ENCODE peak calls at places on chromosomes 5 and 9, in five cellular contexts. One of them, this sample, is unnamed.

GRCh38 chr9:115649991-115650472 is 503.6 kb upstream of the PAPPA start:
- DNase-seq in IMR-90: peak
- DNase-seq in HepG2: peak
- DNase-seq in GM12878: no peak
- DNase-seq in K562: no peak
- DNase-seq in this sample: no peak

GRCh38 chr5:135625961-135626360 is 47.2 kb upstream of the CXCL14 start:
- DNase-seq in HepG2: no peak
- DNase-seq in GM12878: no peak
- DNase-seq in IMR-90: no peak
- DNase-seq in K562: no peak
- DNase-seq in this sample: no peak

GRCh38 chr5:110258460-110258859 is 468.0 kb downstream of the TMEM232 start:
- DNase-seq in HepG2: no peak
- DNase-seq in IMR-90: no peak
- DNase-seq in K562: no peak
- DNase-seq in GM12878: no peak
- DNase-seq in this sample: no peak

GRCh38 chr5:77651343-77651742 is 12.8 kb upstream of the OTP start:
- DNase-seq in GM12878: no peak
- DNase-seq in K562: no peak
- DNase-seq in HepG2: no peak
- DNase-seq in IMR-90: no peak
- DNase-seq in this sample: no peak

GRCh38 chr5:75363111-75363510 is 26.1 kb downstream of the HMGCR start:
- DNase-seq in K562: no peak
- DNase-seq in HepG2: no peak
- DNase-seq in GM12878: no peak
- DNase-seq in IMR-90: no peak
- DNase-seq in this sample: no peak

GRCh38 chr5:121430538-121430937 is 421.1 kb upstream of the FTMT start:
- DNase-seq in HepG2: no peak
- DNase-seq in K562: no peak
- DNase-seq in GM12878: no peak
- DNase-seq in IMR-90: no peak
- DNase-seq in this sample: no peak

GRCh38 chr5:103356344-103357091 is 98.0 kb downstream of the MACIR start:
- DNase-seq in IMR-90: no peak
- DNase-seq in GM12878: no peak
- DNase-seq in K562: no peak
- DNase-seq in HepG2: no peak
- DNase-seq in this sample: no peak

GRCh38 chr5:148924817-148925216 is 98.4 kb downstream of the ADRB2 start:
- DNase-seq in K562: no peak
- DNase-seq in IMR-90: no peak
- DNase-seq in GM12878: no peak
- DNase-seq in HepG2: no peak
- DNase-seq in this sample: no peak

GRCh38 chr9:75788006-75788634 is 102.4 kb upstream of the PCSK5 start:
- DNase-seq in IMR-90: no peak
- DNase-seq in GM12878: no peak
- DNase-seq in K562: no peak
- DNase-seq in HepG2: no peak
- DNase-seq in this sample: no peak

GRCh38 chr5:9533577-9534334 is 12.1 kb downstream of the SEMA5A start:
- DNase-seq in GM12878: peak
- DNase-seq in IMR-90: no peak
- DNase-seq in K562: no peak
- DNase-seq in HepG2: no peak
- DNase-seq in this sample: no peak

GRCh38 chr9:72356019-72356653 is 8.9 kb downstream of the ZFAND5 start:
- DNase-seq in GM12878: no peak
- DNase-seq in K562: no peak
- DNase-seq in IMR-90: no peak
- DNase-seq in HepG2: no peak
- DNase-seq in this sample: no peak

GRCh38 chr5:172793577-172794488 is 22.8 kb upstream of the DUSP1 start:
- DNase-seq in GM12878: no peak
- DNase-seq in HepG2: peak
- DNase-seq in IMR-90: peak
- DNase-seq in K562: peak
- DNase-seq in this sample: no peak

GRCh38 chr5:14812166-14812565 is 59.4 kb downstream of the ANKH start:
- DNase-seq in K562: no peak
- DNase-seq in GM12878: no peak
- DNase-seq in HepG2: no peak
- DNase-seq in IMR-90: no peak
- DNase-seq in this sample: no peak

GRCh38 chr9:115681599-115681998 is 472.0 kb upstream of the PAPPA start:
- DNase-seq in K562: no peak
- DNase-seq in IMR-90: no peak
- DNase-seq in HepG2: no peak
- DNase-seq in GM12878: no peak
- DNase-seq in this sample: no peak

GRCh38 chr5:88944751-88945507 is 61.9 kb upstream of the MEF2C start:
- DNase-seq in IMR-90: peak
- DNase-seq in GM12878: no peak
- DNase-seq in HepG2: no peak
- DNase-seq in K562: no peak
- DNase-seq in this sample: no peak

GRCh38 chr5:10367586-10367985 is 14.1 kb downstream of the MARCHF6 start:
- DNase-seq in HepG2: no peak
- DNase-seq in IMR-90: no peak
- DNase-seq in K562: no peak
- DNase-seq in GM12878: no peak
- DNase-seq in this sample: no peak

GRCh38 chr9:35996358-35996970 is 38.5 kb upstream of the OR2S2 start:
- DNase-seq in HepG2: no peak
- DNase-seq in K562: no peak
- DNase-seq in GM12878: no peak
- DNase-seq in IMR-90: peak
- DNase-seq in this sample: peak

GRCh38 chr5:169763437-169764301 is 126.6 kb downstream of the DOCK2 start:
- DNase-seq in GM12878: peak
- DNase-seq in HepG2: no peak
- DNase-seq in IMR-90: peak
- DNase-seq in K562: no peak
- DNase-seq in this sample: no peak

GRCh38 chr5:15009420-15009819 is 137.8 kb upstream of the ANKH start:
- DNase-seq in GM12878: no peak
- DNase-seq in K562: peak
- DNase-seq in HepG2: peak
- DNase-seq in IMR-90: peak
- DNase-seq in this sample: peak

GRCh38 chr5:133824661-133825254 is 143.7 kb downstream of the C5orf15 start:
- DNase-seq in K562: peak
- DNase-seq in HepG2: no peak
- DNase-seq in IMR-90: no peak
- DNase-seq in GM12878: peak
- DNase-seq in this sample: no peak

GRCh38 chr5:20360243-20360642 is 372.2 kb upstream of the CDH18 start:
- DNase-seq in K562: no peak
- DNase-seq in GM12878: no peak
- DNase-seq in HepG2: no peak
- DNase-seq in IMR-90: no peak
- DNase-seq in this sample: no peak

GRCh38 chr9:87695523-87695922 is 30.4 kb upstream of the CTSL start:
- DNase-seq in K562: no peak
- DNase-seq in IMR-90: no peak
- DNase-seq in GM12878: no peak
- DNase-seq in HepG2: no peak
- DNase-seq in this sample: no peak

GRCh38 chr9:11064853-11065252 is 452.1 kb upstream of the PTPRD start:
- DNase-seq in K562: peak
- DNase-seq in GM12878: no peak
- DNase-seq in IMR-90: no peak
- DNase-seq in HepG2: peak
- DNase-seq in this sample: no peak

GRCh38 chr5:3323144-3323543 is 272.5 kb upstream of the IRX1 start:
- DNase-seq in IMR-90: no peak
- DNase-seq in HepG2: no peak
- DNase-seq in GM12878: no peak
- DNase-seq in K562: no peak
- DNase-seq in this sample: no peak

GRCh38 chr5:5523066-5523505 is 100.6 kb downstream of the ICE1 start:
- DNase-seq in K562: no peak
- DNase-seq in IMR-90: peak
- DNase-seq in GM12878: peak
- DNase-seq in HepG2: peak
- DNase-seq in this sample: no peak

GRCh38 chr9:21252727-21253547 is 13.1 kb upstream of the IFNA14 start:
- DNase-seq in K562: no peak
- DNase-seq in IMR-90: peak
- DNase-seq in HepG2: peak
- DNase-seq in GM12878: no peak
- DNase-seq in this sample: peak

GRCh38 chr5:36305571-36306326 is 4.0 kb upstream of the RANBP3L start:
- DNase-seq in IMR-90: peak
- DNase-seq in HepG2: peak
- DNase-seq in K562: peak
- DNase-seq in GM12878: no peak
- DNase-seq in this sample: peak

GRCh38 chr5:126454081-126454480 is 30.9 kb downstream of the GRAMD2B start:
- DNase-seq in HepG2: no peak
- DNase-seq in IMR-90: no peak
- DNase-seq in K562: no peak
- DNase-seq in GM12878: no peak
- DNase-seq in this sample: no peak

GRCh38 chr9:129412814-129413536 is 207.9 kb downstream of the C9orf50 start:
- DNase-seq in HepG2: no peak
- DNase-seq in IMR-90: peak
- DNase-seq in K562: no peak
- DNase-seq in GM12878: no peak
- DNase-seq in this sample: peak
- TF ChIP-seq POLR2A in HepG2: no peak
- TF ChIP-seq POLR2A in IMR-90: peak
- TF ChIP-seq POLR2A in K562: peak
- TF ChIP-seq POLR2A in GM12878: peak
- TF ChIP-seq POLR2A in this sample: peak

DNA sequence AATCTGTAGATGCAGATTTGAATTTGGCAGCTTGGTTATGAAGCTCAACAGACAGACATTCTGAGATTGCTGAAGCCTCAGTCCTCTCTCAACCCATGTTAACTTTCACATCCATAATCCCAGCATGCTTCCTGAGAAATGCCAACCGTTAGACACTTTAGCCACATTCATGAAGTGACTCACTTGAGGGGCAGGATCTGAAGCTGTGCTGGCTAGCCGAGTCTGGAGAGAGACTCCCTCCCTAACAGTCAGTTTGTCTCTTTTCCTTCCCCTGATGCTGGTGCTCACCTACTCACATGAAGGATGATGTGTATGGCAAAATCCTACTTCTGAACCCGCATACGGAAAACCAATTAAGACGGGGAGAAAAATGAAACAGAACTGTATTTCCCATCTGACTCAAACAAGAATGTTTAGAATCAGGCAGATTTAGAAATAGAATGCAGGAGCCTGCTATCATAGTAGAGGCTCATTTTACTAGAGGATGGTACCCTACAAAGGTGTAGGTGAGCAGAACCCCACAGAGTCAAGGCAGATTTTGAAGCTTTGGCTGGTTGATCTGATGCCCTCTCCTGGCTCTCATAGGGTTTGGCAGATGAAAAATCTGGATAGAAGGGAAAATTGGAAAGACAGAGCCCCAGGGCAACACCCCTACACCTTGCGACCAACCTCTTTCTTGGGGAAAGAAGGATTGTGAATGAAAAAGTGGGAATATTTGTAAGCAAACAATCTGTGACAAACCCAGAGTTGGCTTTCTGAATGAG is 150.9 kb upstream of the LHFPL2 start:
- DNase-seq in IMR-90: peak
- DNase-seq in K562: no peak
- DNase-seq in GM12878: no peak
- DNase-seq in HepG2: no peak
- DNase-seq in this sample: no peak
- TF ChIP-seq SMC3 in IMR-90: peak
- TF ChIP-seq SMC3 in K562: no peak
- TF ChIP-seq SMC3 in GM12878: no peak
- TF ChIP-seq SMC3 in HepG2: no peak
- TF ChIP-seq SMC3 in this sample: peak

GRCh38 chr5:154444559-154445421 is 1.0 kb upstream of the SAP30L start:
- DNase-seq in IMR-90: no peak
- DNase-seq in K562: peak
- DNase-seq in HepG2: no peak
- DNase-seq in GM12878: no peak
- DNase-seq in this sample: peak

GRCh38 chr5:154449786-154450185 is 4.0 kb downstream of the SAP30L start:
- DNase-seq in GM12878: no peak
- DNase-seq in K562: no peak
- DNase-seq in IMR-90: peak
- DNase-seq in HepG2: no peak
- DNase-seq in this sample: no peak

GRCh38 chr5:154447074-154447725 is 1.4 kb downstream of the SAP30L start:
- DNase-seq in K562: no peak
- DNase-seq in HepG2: no peak
- DNase-seq in GM12878: no peak
- DNase-seq in IMR-90: no peak
- DNase-seq in this sample: peak

GRCh38 chr5:154445422-154446182 is at the start of gene SAP30L:
- DNase-seq in HepG2: peak
- DNase-seq in IMR-90: peak
- DNase-seq in GM12878: peak
- DNase-seq in K562: peak
- DNase-seq in this sample: peak

DNA sequence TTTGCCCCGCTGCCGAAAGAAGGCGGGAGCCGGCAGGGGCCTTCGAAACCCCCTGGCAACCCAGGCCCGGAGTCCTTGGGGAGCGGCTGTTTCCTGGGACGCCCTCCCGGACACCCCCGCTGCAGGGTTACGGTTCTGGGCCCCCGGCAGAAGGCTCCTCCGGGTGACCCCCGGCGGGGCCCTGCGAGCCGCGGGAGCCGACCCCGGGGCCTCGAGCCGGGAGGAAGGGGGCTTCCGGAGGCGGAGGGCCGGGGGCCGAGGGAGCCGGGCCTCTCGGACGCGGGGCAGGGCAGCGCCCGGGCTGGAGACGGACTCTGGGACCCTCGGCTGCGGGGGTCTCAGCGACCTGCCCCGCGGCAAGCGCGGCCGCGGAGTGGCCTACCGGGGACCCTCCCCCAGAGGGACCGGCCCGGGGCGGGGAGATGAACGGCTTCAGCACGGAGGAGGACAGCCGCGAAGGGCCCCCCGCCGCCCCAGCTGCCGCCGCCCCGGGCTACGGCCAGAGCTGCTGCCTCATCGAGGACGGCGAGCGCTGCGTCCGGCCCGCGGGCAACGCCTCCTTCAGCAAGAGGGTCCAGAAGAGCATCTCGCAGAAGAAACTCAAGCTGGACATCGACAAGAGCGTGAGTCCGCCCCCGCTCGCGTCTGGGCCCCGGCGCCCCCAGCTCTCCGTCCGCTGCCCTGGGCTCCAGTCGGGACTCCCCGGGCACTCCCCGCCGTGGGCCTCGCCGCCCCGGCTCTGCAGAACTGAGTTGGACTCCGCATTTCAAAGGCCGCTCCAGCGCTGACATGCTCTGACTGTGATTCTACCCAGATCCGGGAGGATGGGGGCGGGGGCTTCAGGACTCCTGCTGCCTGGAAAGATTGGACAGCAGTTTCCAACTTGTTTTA is 631 bp downstream of the SAP30L start:
- DNase-seq in IMR-90: peak
- DNase-seq in GM12878: no peak
- DNase-seq in K562: peak
- DNase-seq in HepG2: peak
- DNase-seq in this sample: peak
- TF ChIP-seq POLR2A in IMR-90: no peak
- TF ChIP-seq POLR2A in GM12878: no peak
- TF ChIP-seq POLR2A in K562: no peak
- TF ChIP-seq POLR2A in HepG2: peak
- TF ChIP-seq POLR2A in this sample: no peak

GRCh38 chr5:76521240-76521758 is 101.9 kb downstream of the F2RL2 start:
- DNase-seq in K562: no peak
- DNase-seq in HepG2: no peak
- DNase-seq in GM12878: no peak
- DNase-seq in IMR-90: peak
- DNase-seq in this sample: no peak
- TF ChIP-seq SMC3 in K562: no peak
- TF ChIP-seq SMC3 in HepG2: no peak
- TF ChIP-seq SMC3 in GM12878: no peak
- TF ChIP-seq SMC3 in IMR-90: no peak
- TF ChIP-seq SMC3 in this sample: no peak